ENCODE peak calls at places on chromosomes 4 and X, in four cellular contexts. Q is upper lobe of right lung, D is psoas muscle, B is heart left ventricle. L is an unnamed sample.

GRCh38 chr4:22874334-22874912 is 181.7 kb downstream of the GBA3 start:
- DNase-seq in Q (no peak), B (no peak), D (no peak), L (no peak)

GRCh38 chr4:94395541-94395940 is 52.9 kb upstream of the HPGDS start:
- DNase-seq in Q (no peak), B (no peak), D (no peak), L (peak)

GRCh38 chr4:165198329-165198728 is 9.0 kb upstream of the KLHL2 start:
- DNase-seq in D (no peak), B (no peak), Q (no peak), L (peak)

GRCh38 chrX:17459008-17459407 is 84.0 kb downstream of the NHS start:
- DNase-seq in Q (no peak), B (no peak), D (no peak), L (peak)

GRCh38 chrX:82362550-82362949 is 1145.5 kb upstream of the POU3F4 start:
- DNase-seq in B (no peak), Q (no peak), D (no peak), L (no peak)

GRCh38 chr4:15682340-15682725 is 706 bp downstream of the FAM200B start:
- DNase-seq in B (no peak), D (no peak), Q (no peak), L (peak)

GRCh38 chr4:164956766-164957643 is 20.5 kb downstream of the TRIM61 start:
- DNase-seq in D (peak), B (peak), Q (peak), L (peak)

GRCh38 chrX:38172596-38172995 is 48.1 kb downstream of the SRPX start:
- DNase-seq in B (no peak), D (no peak), Q (no peak), L (no peak)

GRCh38 chr4:55866290-55866907 is 13.0 kb downstream of the EXOC1 start:
- DNase-seq in Q (no peak), D (no peak), B (no peak), L (peak)

GRCh38 chr4:159271857-159272256 is 169.0 kb downstream of the RAPGEF2 start:
- DNase-seq in B (no peak), D (no peak), Q (no peak), L (no peak)

GRCh38 chrX:27186671-27187070 is 276.5 kb downstream of the PPP4R3C start:
- DNase-seq in Q (no peak), D (no peak), B (no peak), L (peak)

GRCh38 chr4:2721586-2721985 is 34.5 kb downstream of the TNIP2 start:
- DNase-seq in B (peak), Q (no peak), D (no peak), L (no peak)

GRCh38 chrX:96906741-96907140 is 23.0 kb downstream of the RPA4 start:
- DNase-seq in B (no peak), Q (no peak), D (no peak), L (peak)

GRCh38 chrX:39133971-39134370 is 332.7 kb downstream of the MID1IP1 start:
- DNase-seq in B (no peak), D (no peak), Q (no peak), L (no peak)

GRCh38 chrX:1807301-1807731 is 192.5 kb downstream of the ASMT start:
- DNase-seq in D (no peak), Q (no peak), B (no peak), L (peak)

GRCh38 chr4:98470366-98470765 is 188.0 kb downstream of the TSPAN5 start:
- DNase-seq in Q (no peak), B (no peak), D (no peak), L (no peak)

GRCh38 chr4:112766422-112766821 is 129.5 kb downstream of the LARP7 start:
- DNase-seq in Q (no peak), B (no peak), D (no peak), L (peak)

GRCh38 chrX:155028749-155029360 is 2.2 kb downstream of the FUNDC2 start:
- DNase-seq in B (no peak), Q (no peak), D (no peak), L (peak)

GRCh38 chrX:155026727-155027508 is at the start of gene FUNDC2:
- DNase-seq in D (peak), B (peak), Q (peak), L (peak)

GRCh38 chrX:155026420-155026726 is 271 bp upstream of the FUNDC2 start:
- DNase-seq in D (no peak), B (no peak), Q (no peak), L (no peak)

GRCh38 chrX:155027509-155028066 is 944 bp downstream of the FUNDC2 start:
- DNase-seq in Q (no peak), B (no peak), D (no peak), L (peak)

GRCh38 chrX:155028192-155028591 is 1.5 kb downstream of the FUNDC2 start:
- DNase-seq in D (no peak), Q (no peak), B (no peak), L (no peak)
- TF ChIP-seq CTCF in D (no peak), Q (no peak), B (no peak), L (no peak)

GRCh38 chr4:88752754-88753153 is 55.1 kb upstream of the NAP1L5 start:
- DNase-seq in B (no peak), D (no peak), Q (no peak), L (no peak)
- H3K4me3 ChIP-seq in B (no peak), D (no peak), Q (no peak), L (no peak)

DNA sequence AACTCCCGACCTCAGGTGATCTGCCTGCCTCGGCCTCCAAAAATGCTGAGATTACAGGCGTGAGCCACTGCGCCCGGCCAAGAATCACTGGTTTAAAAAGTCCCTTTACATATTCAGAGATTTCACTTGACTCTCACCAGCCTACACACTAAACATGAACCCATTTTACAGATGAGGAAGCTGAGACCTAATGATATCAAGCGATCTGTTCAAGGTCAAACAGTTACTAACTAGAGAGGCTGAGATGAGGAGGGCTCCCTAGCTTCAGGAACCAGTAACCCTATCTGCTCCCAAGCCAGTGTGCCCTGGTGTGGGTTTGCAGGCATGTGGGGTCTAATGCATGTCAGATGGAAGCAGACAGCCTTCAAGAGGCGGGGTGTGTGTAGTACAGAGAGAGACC is 59.6 kb upstream of the AFAP1 start:
- DNase-seq in D (no peak), B (peak), Q (no peak), L (no peak)
- TF ChIP-seq CTCF in D (no peak), B (no peak), Q (no peak), L (no peak)

DNA sequence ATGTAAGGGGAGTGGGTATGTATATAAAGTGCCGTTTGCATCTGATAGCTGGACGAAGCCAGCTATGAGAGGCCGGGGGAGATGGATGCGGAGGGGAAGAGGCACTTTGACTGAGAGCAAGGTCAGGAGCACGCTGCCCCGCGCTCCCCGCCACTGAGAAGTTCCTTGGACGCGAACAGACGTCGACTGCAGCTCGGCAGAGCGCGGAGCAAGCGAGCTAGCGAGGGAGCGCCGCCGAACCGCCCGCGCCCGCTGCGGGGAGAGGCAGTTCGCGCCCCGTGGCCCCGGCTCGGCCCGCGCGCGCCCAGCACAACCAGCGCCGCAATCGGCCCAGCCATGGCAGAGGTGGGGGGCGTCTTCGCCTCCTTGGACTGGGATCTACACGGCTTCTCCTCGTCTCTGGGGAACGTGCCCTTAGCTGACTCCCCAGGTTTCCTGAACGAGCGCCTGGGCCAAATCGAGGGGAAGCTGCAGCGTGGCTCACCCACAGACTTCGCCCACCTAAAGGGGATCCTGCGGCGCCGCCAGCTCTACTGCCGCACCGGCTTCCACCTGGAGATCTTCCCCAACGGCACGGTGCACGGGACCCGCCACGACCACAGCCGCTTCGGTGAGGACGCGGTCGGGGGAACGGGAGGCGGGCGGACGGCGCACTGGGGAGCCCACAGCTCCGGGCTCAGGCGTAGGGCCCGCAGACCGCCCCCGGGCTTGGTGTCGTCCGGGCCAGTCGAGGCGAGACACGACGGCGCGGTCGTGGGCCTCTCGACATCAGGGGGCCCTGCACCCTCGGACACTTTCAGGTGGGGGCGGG is at the start of gene FGF16:
- DNase-seq in Q (peak), B (no peak), D (no peak), L (no peak)
- H3K4me3 ChIP-seq in Q (peak), B (peak), D (peak), L (peak)

GRCh38 chrX:151174581-151175282 is 1.7 kb upstream of the GPR50 start:
- DNase-seq in B (no peak), Q (no peak), D (no peak), L (no peak)
- TF ChIP-seq CTCF in B (no peak), Q (no peak), D (no peak), L (no peak)

DNA sequence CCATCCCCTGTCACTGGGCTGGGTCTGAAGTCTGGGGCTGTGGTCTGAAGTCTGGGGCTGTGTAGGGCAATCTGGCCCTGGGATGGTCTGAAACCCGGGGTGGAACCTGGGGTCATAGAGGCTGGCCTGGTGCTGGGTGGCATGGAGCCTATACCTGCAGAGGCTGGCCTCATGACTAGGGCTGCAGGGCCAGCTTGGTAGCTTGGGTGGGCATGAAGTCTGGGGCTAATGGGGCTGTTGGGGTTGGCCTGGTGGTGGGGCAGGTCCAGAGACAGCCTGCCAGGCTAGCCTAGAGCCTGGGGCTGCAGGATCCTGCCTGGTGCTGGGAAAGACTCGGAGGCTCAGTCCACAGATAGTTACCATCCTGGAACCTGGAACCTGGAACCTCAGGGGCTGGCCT is 37.0 kb downstream of the GALNT7 start:
- DNase-seq in B (no peak), D (no peak), Q (no peak), L (no peak)
- H3K4me3 ChIP-seq in B (no peak), D (no peak), Q (no peak), L (no peak)

DNA sequence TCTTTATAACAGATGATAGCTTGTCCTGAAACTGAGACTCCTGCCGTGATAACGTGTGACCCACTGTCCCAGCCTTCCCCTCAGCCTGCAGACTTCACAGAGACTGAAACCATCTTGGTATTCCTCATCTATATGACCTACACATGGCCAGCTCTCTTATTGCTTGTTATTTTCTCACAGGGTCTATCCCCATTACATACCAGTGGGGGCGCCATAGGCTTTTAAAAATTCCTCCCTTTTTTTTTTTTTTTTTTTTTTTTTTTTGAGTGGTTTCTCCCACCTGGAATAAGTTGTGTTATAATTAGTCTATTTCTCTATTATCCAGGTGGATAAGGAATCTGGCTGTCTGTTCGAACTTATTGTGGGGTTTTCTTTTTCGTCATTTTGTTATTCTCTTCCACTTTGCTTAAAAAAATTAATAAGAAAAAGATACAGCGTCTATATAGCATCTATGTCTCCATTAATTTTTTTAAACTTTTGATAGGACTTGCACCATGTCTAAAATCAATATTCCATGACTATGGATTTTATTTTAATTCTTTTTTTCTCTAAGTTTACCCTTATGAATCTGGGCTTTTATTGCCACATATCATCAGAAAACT is 47.2 kb downstream of the GYG2 start:
- DNase-seq in B (no peak), D (no peak), Q (no peak), L (peak)
- TF ChIP-seq CTCF in B (no peak), D (no peak), Q (peak), L (peak)